ENCODE peak calls at places on chromosomes 7 and 10, in eight cellular contexts. H is IMR-90, L is A549, T is SK-N-SH, K is H1, N is K562, F is GM12878, G is HepG2. X is an unnamed sample.

GRCh38 chr7:47067215-47067614 is 514.7 kb downstream of the TNS3 start:
- DNase-seq in H (no peak), L (no peak), T (peak; percentile 43), K (no peak), N (no peak), F (no peak), G (no peak), X (no peak)

GRCh38 chr10:112213836-112214235 is 30.3 kb upstream of the GPAM start:
- DNase-seq in H (no peak), L (no peak), T (no peak), K (no peak), N (no peak), F (no peak), G (no peak), X (no peak)

GRCh38 chr10:126571203-126571602 is 99.3 kb downstream of the C10orf90 start:
- DNase-seq in H (no peak), L (no peak), T (no peak), K (no peak), N (no peak), F (no peak), G (peak; percentile 5), X (peak; percentile 46)

GRCh38 chr7:95607477-95608010 is 11.2 kb upstream of the PDK4 start:
- DNase-seq in H (no peak), L (no peak), T (no peak), K (no peak), N (no peak), F (no peak), G (no peak), X (no peak)

GRCh38 chr7:126411032-126411820 is 841.5 kb downstream of the GRM8 start:
- DNase-seq in H (no peak), L (no peak), T (no peak), K (no peak), N (no peak), F (peak; percentile 11), G (no peak), X (no peak)

GRCh38 chr10:78765726-78766335 is 302.9 kb upstream of the ZMIZ1 start:
- DNase-seq in H (no peak), L (no peak), T (no peak), K (no peak), N (no peak), F (no peak), G (no peak), X (no peak)

GRCh38 chr10:35342381-35342780 is 6.1 kb downstream of the CCNY start:
- DNase-seq in H (no peak), L (no peak), T (no peak), K (no peak), N (no peak), F (no peak), G (no peak), X (no peak)

GRCh38 chr7:70627488-70627887 is 504.5 kb upstream of the GALNT17 start:
- DNase-seq in H (no peak), L (no peak), T (no peak), K (no peak), N (no peak), F (no peak), G (no peak), X (no peak)

GRCh38 chr7:157769870-157770213 is 433.0 kb downstream of the DNAJB6 start:
- DNase-seq in H (no peak), L (no peak), T (no peak), K (no peak), N (no peak), F (no peak), G (no peak), X (no peak)

GRCh38 chr10:72803119-72803505 is 90.4 kb upstream of the OIT3 start:
- DNase-seq in H (peak; percentile 10), L (no peak), T (no peak), K (no peak), N (no peak), F (no peak), G (no peak), X (no peak)

GRCh38 chr10:128062837-128063563 is 63.2 kb downstream of the MKI67 start:
- DNase-seq in H (no peak), L (no peak), T (no peak), K (no peak), N (no peak), F (peak; percentile 48), G (no peak), X (no peak)

GRCh38 chr10:5567477-5567876 is 42.7 kb downstream of the CALML3 start:
- DNase-seq in H (no peak), L (no peak), T (no peak), K (no peak), N (no peak), F (no peak), G (no peak), X (no peak)

GRCh38 chr10:5565205-5565545 is 40.4 kb downstream of the CALML3 start:
- DNase-seq in H (no peak), L (no peak), T (no peak), K (no peak), N (no peak), F (no peak), G (no peak), X (no peak)

GRCh38 chr10:5564537-5565204 is 39.9 kb downstream of the CALML3 start:
- DNase-seq in H (no peak), L (no peak), T (no peak), K (no peak), N (no peak), F (no peak), G (no peak), X (no peak)

GRCh38 chr10:5565671-5566581 is 41.2 kb downstream of the CALML3 start:
- DNase-seq in H (peak; percentile 84), L (no peak), T (no peak), K (no peak), N (no peak), F (no peak), G (no peak), X (no peak)

DNA sequence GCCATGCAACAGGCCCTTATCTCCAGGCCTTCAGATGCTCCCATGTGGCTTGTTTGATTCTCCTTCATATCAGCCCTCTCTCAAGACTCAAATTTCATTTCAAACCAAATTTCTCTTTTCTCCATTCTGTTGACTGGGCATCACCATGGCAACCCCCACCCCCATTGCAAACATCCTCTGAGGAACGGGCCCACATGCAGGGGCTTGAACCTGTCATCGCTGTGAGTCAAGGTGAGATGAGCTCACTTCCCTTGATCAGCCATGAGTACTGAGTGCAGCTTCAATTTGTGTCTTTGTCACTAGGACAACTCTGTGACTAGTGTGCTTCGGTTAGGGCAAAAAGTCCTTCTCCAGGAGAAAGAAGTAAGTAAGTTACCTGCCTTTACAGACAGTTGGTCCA is 41.8 kb downstream of the CALML3 start:
- DNase-seq in H (peak; percentile 45), L (no peak), T (no peak), K (no peak), N (no peak), F (no peak), G (no peak), X (no peak)
- TF ChIP-seq USF2 in H (no peak), L (no peak), T (no peak), K (no peak), N (no peak), F (no peak), G (no peak), X (no peak)

GRCh38 chr7:29852457-29852856 is 46.1 kb downstream of the WIPF3 start:
- DNase-seq in H (no peak), L (no peak), T (no peak), K (no peak), N (no peak), F (no peak), G (no peak), X (no peak)

GRCh38 chr7:29854257-29854938 is 48.1 kb downstream of the WIPF3 start:
- DNase-seq in H (no peak), L (no peak), T (no peak), K (no peak), N (peak; percentile 35), F (no peak), G (no peak), X (no peak)

GRCh38 chr7:29853775-29854174 is 47.5 kb downstream of the WIPF3 start:
- DNase-seq in H (no peak), L (no peak), T (no peak), K (no peak), N (no peak), F (no peak), G (no peak), X (no peak)

GRCh38 chr7:29851487-29851886 is 45.2 kb downstream of the WIPF3 start:
- DNase-seq in H (no peak), L (no peak), T (no peak), K (no peak), N (no peak), F (no peak), G (no peak), X (no peak)

DNA sequence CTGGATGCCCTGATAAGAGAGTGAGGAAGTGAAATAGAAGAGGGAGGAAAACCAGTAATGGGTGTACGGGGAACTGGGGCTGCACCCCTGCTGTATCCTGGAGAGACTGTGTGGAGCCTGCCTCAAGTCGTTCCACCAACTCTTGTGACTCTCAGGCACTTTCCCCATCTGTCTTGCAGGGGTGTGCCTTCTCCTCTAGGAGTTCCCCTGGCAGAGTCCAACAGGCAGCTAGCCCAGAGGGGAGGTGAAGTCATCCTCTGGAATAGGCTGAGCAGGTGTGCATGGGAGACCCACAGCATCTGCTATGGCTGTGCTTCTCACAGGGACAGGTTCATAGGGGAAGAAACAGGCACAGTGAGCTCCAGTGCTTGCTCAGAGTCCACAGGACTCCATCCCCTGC is 46.8 kb downstream of the WIPF3 start:
- DNase-seq in H (no peak), L (no peak), T (no peak), K (no peak), N (no peak), F (no peak), G (no peak), X (no peak)
- TF ChIP-seq USF2 in H (no peak), L (no peak), T (no peak), K (no peak), N (no peak), F (no peak), G (no peak), X (no peak)

GRCh38 chr10:6525599-6526160 is 54.4 kb downstream of the PRKCQ start:
- DNase-seq in H (no peak), L (no peak), T (no peak), K (no peak), N (no peak), F (no peak), G (no peak), X (no peak)

GRCh38 chr10:6516877-6517276 is 63.2 kb downstream of the PRKCQ start:
- DNase-seq in H (no peak), L (no peak), T (no peak), K (no peak), N (no peak), F (no peak), G (no peak), X (no peak)

GRCh38 chr10:6518791-6519430 is 61.2 kb downstream of the PRKCQ start:
- DNase-seq in H (no peak), L (no peak), T (no peak), K (no peak), N (no peak), F (no peak), G (no peak), X (no peak)

GRCh38 chr10:6520138-6520537 is 59.9 kb downstream of the PRKCQ start:
- DNase-seq in H (no peak), L (no peak), T (no peak), K (no peak), N (no peak), F (no peak), G (no peak), X (no peak)

GRCh38 chr10:6522230-6522629 is 57.8 kb downstream of the PRKCQ start:
- DNase-seq in H (no peak), L (peak; percentile 4), T (no peak), K (no peak), N (no peak), F (no peak), G (no peak), X (no peak)
- TF ChIP-seq USF2 in H (no peak), L (no peak), T (no peak), K (no peak), N (no peak), F (no peak), G (no peak), X (no peak)

GRCh38 chr10:123016228-123016627 is 7.4 kb downstream of the ACADSB start:
- DNase-seq in H (no peak), L (no peak), T (no peak), K (no peak), N (no peak), F (no peak), G (no peak), X (no peak)
- TF ChIP-seq USF2 in H (no peak), L (no peak), T (no peak), K (no peak), N (no peak), F (no peak), G (no peak), X (no peak)